ENCODE peak calls at places on chromosomes 7 and 10, in seven cellular contexts. K is sigmoid colon; X is CD8-positive, alpha-beta T cell; L is ureter; U is Karpas-422; E is Kasumi-1; D is choroid plexus epithelial cell. R is an unnamed sample.

GRCh38 chr7:152512711-152513110 is 76.9 kb upstream of the KMT2C start:
- DNase-seq in K (no peak), X (no peak), L (no peak), U (peak; percentile 17), E (peak; percentile 44), D (no peak), R (no peak)

GRCh38 chr10:6721964-6722615 is 142.0 kb upstream of the PRKCQ start:
- DNase-seq in K (no peak), X (no peak), L (no peak), U (no peak), E (no peak), D (peak; percentile 79), R (no peak)

GRCh38 chr10:1896153-1896552 is 158.8 kb upstream of the ADARB2 start:
- DNase-seq in K (no peak), X (no peak), L (no peak), U (no peak), E (no peak), D (no peak), R (no peak)

GRCh38 chr7:36670585-36671431 is 53.5 kb downstream of the AOAH start:
- DNase-seq in K (no peak), X (peak; percentile 53), L (peak; percentile 70), U (peak; percentile 84), E (peak; percentile 93), D (peak; percentile 80), R (no peak)

GRCh38 chr7:80831996-80832395 is 86.9 kb downstream of the SEMA3C start:
- DNase-seq in K (no peak), X (no peak), L (no peak), U (no peak), E (no peak), D (no peak), R (no peak)

GRCh38 chr10:84214612-84215235 is 10.6 kb downstream of the LRIT2 start:
- DNase-seq in K (no peak), X (no peak), L (no peak), U (peak; percentile 70), E (peak; percentile 51), D (peak; percentile 9), R (peak; percentile 33)

GRCh38 chr7:129635300-129636029 is 23.9 kb downstream of the NRF1 start:
- DNase-seq in K (peak; percentile 74), X (peak; percentile 43), L (no peak), U (peak; percentile 90), E (peak; percentile 91), D (peak; percentile 91), R (no peak)

GRCh38 chr10:132248455-132249231 is 59.1 kb downstream of the STK32C start:
- DNase-seq in K (no peak), X (no peak), L (no peak), U (peak; percentile 82), E (no peak), D (no peak), R (no peak)

GRCh38 chr10:34156781-34157425 is 658.2 kb downstream of the PARD3 start:
- DNase-seq in K (no peak), X (no peak), L (no peak), U (no peak), E (no peak), D (peak; percentile 73), R (no peak)

GRCh38 chr10:58956926-58957325 is 219.5 kb upstream of the PHYHIPL start:
- DNase-seq in K (no peak), X (no peak), L (no peak), U (no peak), E (no peak), D (no peak), R (no peak)

GRCh38 chr7:1169409-1170368 is 9.7 kb upstream of the ZFAND2A start:
- DNase-seq in K (peak; percentile 92), X (peak; percentile 44), L (peak; percentile 74), U (no peak), E (peak; percentile 45), D (peak; percentile 70), R (peak; percentile 93)

GRCh38 chr7:69232445-69233376 is 365.6 kb upstream of the AUTS2 start:
- DNase-seq in K (no peak), X (no peak), L (no peak), U (no peak), E (no peak), D (no peak), R (peak; percentile 41)

GRCh38 chr7:2689951-2690705 is 2.1 kb downstream of the AMZ1 start:
- DNase-seq in K (no peak), X (no peak), L (no peak), U (no peak), E (no peak), D (peak; percentile 81), R (no peak)

GRCh38 chr10:86518781-86519180 is 2.8 kb downstream of the WAPL start:
- DNase-seq in K (no peak), X (no peak), L (no peak), U (no peak), E (no peak), D (no peak), R (no peak)

GRCh38 chr7:32611700-32612099 is 116.4 kb downstream of the AVL9 start:
- DNase-seq in K (no peak), X (no peak), L (no peak), U (no peak), E (no peak), D (peak; percentile 70), R (no peak)

GRCh38 chr10:75982611-75983369 is 551.4 kb downstream of the LRMDA start:
- DNase-seq in K (peak; percentile 76), X (no peak), L (no peak), U (no peak), E (no peak), D (peak; percentile 10), R (no peak)

GRCh38 chr7:464712-465461 is 54.8 kb downstream of the PDGFA start:
- DNase-seq in K (peak; percentile 73), X (no peak), L (no peak), U (no peak), E (no peak), D (peak; percentile 82), R (peak; percentile 89)

GRCh38 chr7:1911571-1911970 is 241.5 kb downstream of the ELFN1 start:
- DNase-seq in K (no peak), X (no peak), L (no peak), U (no peak), E (no peak), D (no peak), R (no peak)

GRCh38 chr7:111092406-111093160 is 1.7 kb downstream of the LRRN3 start:
- DNase-seq in K (no peak), X (no peak), L (no peak), U (no peak), E (no peak), D (no peak), R (no peak)

GRCh38 chr7:96538632-96539031 is 171.0 kb downstream of the SEM1 start:
- DNase-seq in K (no peak), X (no peak), L (no peak), U (no peak), E (peak; percentile 8), D (no peak), R (no peak)

GRCh38 chr7:150675714-150676113 is 9.8 kb upstream of the GIMAP2 start:
- DNase-seq in K (no peak), X (no peak), L (no peak), U (no peak), E (no peak), D (no peak), R (no peak)

GRCh38 chr7:30938435-30939316 is 25.1 kb upstream of the GHRHR start:
- DNase-seq in K (peak; percentile 89), X (peak; percentile 19), L (peak; percentile 82), U (peak; percentile 86), E (peak; percentile 44), D (peak; percentile 78), R (no peak)

GRCh38 chr7:74182453-74183090 is 8.4 kb downstream of the EIF4H start:
- DNase-seq in K (no peak), X (no peak), L (no peak), U (peak; percentile 49), E (no peak), D (no peak), R (no peak)

GRCh38 chr7:27145167-27145883 is 1.8 kb upstream of the HOXA5 start:
- DNase-seq in K (peak; percentile 67), X (no peak), L (no peak), U (no peak), E (no peak), D (no peak), R (no peak)

GRCh38 chr7:123030631-123031030 is 35.1 kb upstream of the TAS2R16 start:
- DNase-seq in K (no peak), X (no peak), L (no peak), U (no peak), E (no peak), D (no peak), R (no peak)

GRCh38 chr10:14485986-14486385 is 155.3 kb upstream of the FRMD4A start:
- DNase-seq in K (no peak), X (no peak), L (no peak), U (no peak), E (no peak), D (no peak), R (no peak)

GRCh38 chr7:107918948-107919347 is 28.0 kb downstream of the DLD start:
- DNase-seq in K (no peak), X (no peak), L (no peak), U (no peak), E (no peak), D (no peak), R (no peak)

GRCh38 chr10:94902570-94902969 is 35.9 kb upstream of the CYP2C9 start:
- DNase-seq in K (no peak), X (no peak), L (no peak), U (no peak), E (no peak), D (no peak), R (no peak)

GRCh38 chr10:32265756-32266155 is 81.2 kb downstream of the EPC1 start:
- DNase-seq in K (no peak), X (no peak), L (no peak), U (no peak), E (no peak), D (no peak), R (no peak)

GRCh38 chr7:1046722-1047679 is 2.7 kb downstream of the GPR146 start:
- DNase-seq in K (no peak), X (no peak), L (no peak), U (no peak), E (no peak), D (no peak), R (no peak)

R was measured in mesenteric fat pad.